ENCODE peak calls at places on chromosomes 12 and 14, in six cellular contexts. R is esophagus squamous epithelium, J is PC-3, H is suprapubic skin, G is ovary, M is gastrocnemius medialis. W is an unnamed sample. For H3K36me3, the result is how much of the 10 kb centered on the place peaks cover.

GRCh38 chr12:91663331-91663998 is 480.8 kb upstream of the DCN start:
- DNase-seq in R (no peak), J (peak), H (no peak), G (no peak), M (no peak), W (no peak)

GRCh38 chr12:89225808-89226368 is 126.4 kb downstream of the DUSP6 start:
- DNase-seq in R (no peak), J (peak), H (no peak), G (no peak), M (peak), W (no peak)

GRCh38 chr12:94660436-94660835 is 10.1 kb upstream of the TMCC3 start:
- DNase-seq in R (no peak), J (no peak), H (no peak), G (no peak), M (no peak), W (no peak)

GRCh38 chr12:30826276-30826675 is 71.5 kb upstream of the CAPRIN2 start:
- DNase-seq in R (no peak), J (no peak), H (no peak), G (no peak), M (no peak), W (no peak)

GRCh38 chr14:82963756-82964155 is 1430.1 kb upstream of the SEL1L start:
- DNase-seq in R (no peak), J (no peak), H (no peak), G (no peak), M (no peak), W (no peak)

GRCh38 chr14:80700601-80701000 is 240.9 kb downstream of the CEP128 start:
- DNase-seq in R (no peak), J (no peak), H (no peak), G (no peak), M (no peak), W (no peak)

GRCh38 chr14:69592923-69593677 is 18.3 kb upstream of the SUSD6 start:
- DNase-seq in R (no peak), J (no peak), H (no peak), G (peak), M (no peak), W (peak)

GRCh38 chr12:21336656-21337055 is 1.9 kb upstream of the SLCO1A2 start:
- DNase-seq in R (no peak), J (no peak), H (no peak), G (no peak), M (no peak), W (no peak)

GRCh38 chr12:110627500-110628195 is 13.7 kb downstream of the TCTN1 start:
- DNase-seq in R (no peak), J (no peak), H (no peak), G (no peak), M (no peak), W (no peak)

GRCh38 chr14:31172084-31172483 is 35.5 kb downstream of the HECTD1 start:
- DNase-seq in R (no peak), J (peak), H (no peak), G (no peak), M (no peak), W (no peak)

DNA sequence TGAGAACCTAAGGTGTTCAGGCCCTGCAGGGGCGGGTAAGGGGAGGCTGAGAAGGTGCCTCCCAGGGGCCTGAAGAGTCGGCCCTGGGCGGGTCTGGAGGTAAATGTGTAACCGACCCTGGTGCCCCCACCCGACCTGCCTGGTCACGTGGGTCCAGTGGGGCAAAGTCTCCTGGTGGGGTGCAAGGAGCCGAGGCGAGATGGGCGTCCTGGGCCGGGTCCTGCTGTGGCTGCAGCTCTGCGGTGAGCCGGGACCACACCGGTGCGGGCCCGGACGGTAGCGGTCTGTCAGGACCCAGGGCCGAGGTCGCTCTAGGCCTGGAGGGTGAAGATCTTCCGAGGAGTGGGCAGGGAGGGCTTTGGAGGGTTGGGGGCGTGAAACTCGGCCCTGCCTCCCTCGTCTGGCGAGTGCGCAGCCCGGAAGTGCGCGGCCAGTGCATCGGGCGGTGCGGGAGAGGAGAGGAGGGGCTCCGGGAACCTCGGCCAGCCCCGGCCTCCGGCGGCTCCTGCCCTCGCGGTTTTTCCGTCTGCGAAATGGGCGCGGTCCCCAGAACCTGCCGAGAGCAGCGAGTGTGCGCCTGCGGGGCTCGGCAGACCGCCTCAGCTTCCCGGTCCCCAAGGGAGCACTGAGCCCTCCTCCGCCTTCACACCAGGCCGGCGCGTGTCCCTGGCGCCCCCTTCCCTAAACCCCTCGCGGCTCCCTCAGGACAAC is at the start of gene AMN:
- DNase-seq in R (no peak), J (no peak), H (no peak), G (no peak), M (no peak), W (no peak)
- H3K4me3 ChIP-seq in R (peak), J (no peak), H (peak), G (no peak), M (no peak), W (peak)

DNA sequence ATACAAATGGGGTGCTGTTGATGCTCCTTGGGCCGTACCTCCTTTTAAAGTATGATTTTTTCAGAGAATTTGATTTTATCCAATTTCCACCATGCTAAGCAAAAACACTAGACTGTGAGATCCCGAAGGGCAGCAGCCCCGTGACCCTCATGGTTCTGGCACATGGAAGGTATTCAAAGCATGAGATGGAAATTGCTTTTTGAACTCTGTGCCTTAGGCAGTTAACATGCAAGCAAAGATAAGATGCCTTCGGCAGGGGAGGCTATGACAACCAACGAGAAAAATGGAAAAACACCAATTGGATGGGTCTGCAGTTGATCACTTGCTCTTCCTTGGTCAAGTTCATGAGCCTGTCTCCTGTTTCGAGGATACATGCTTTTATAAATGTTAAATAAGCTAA is 120.8 kb upstream of the DIO3 start:
- DNase-seq in R (no peak), J (no peak), H (no peak), G (no peak), M (no peak), W (no peak)
- H3K36me3 ChIP-seq in R (under half), J (under half), H (under half), G (under half), M (under half), W (under half)

GRCh38 chr14:75432406-75432805 is 4.6 kb downstream of the JDP2 start:
- DNase-seq in R (no peak), J (no peak), H (peak), G (no peak), M (no peak), W (no peak)
- H3K4me3 ChIP-seq in R (no peak), J (no peak), H (no peak), G (no peak), M (no peak), W (no peak)

GRCh38 chr12:27436029-27436428 is 10.5 kb upstream of the SMCO2 start:
- DNase-seq in R (no peak), J (peak), H (no peak), G (no peak), M (no peak), W (no peak)

GRCh38 chr12:27434673-27435565 is 11.6 kb upstream of the SMCO2 start:
- DNase-seq in R (no peak), J (peak), H (no peak), G (peak), M (no peak), W (no peak)

GRCh38 chr12:27436768-27437167 is 9.8 kb upstream of the SMCO2 start:
- DNase-seq in R (no peak), J (no peak), H (no peak), G (no peak), M (no peak), W (no peak)

GRCh38 chr12:27437839-27438238 is 8.7 kb upstream of the SMCO2 start:
- DNase-seq in R (no peak), J (no peak), H (no peak), G (no peak), M (no peak), W (no peak)
- H3K36me3 ChIP-seq in R (under half), J (under half), H (under half), G (under half), M (under half), W (under half)

GRCh38 chr12:95788637-95789036 is 1.9 kb downstream of the NTN4 start:
- DNase-seq in R (no peak), J (peak), H (no peak), G (no peak), M (no peak), W (no peak)

GRCh38 chr12:95790025-95790911 is at the start of gene NTN4:
- DNase-seq in R (no peak), J (peak), H (no peak), G (peak), M (no peak), W (peak)

GRCh38 chr12:95790912-95791849 is 617 bp upstream of the NTN4 start:
- DNase-seq in R (no peak), J (peak), H (no peak), G (peak), M (no peak), W (no peak)

GRCh38 chr12:95787274-95787814 is 3.2 kb downstream of the NTN4 start:
- DNase-seq in R (no peak), J (no peak), H (no peak), G (no peak), M (no peak), W (no peak)

DNA sequence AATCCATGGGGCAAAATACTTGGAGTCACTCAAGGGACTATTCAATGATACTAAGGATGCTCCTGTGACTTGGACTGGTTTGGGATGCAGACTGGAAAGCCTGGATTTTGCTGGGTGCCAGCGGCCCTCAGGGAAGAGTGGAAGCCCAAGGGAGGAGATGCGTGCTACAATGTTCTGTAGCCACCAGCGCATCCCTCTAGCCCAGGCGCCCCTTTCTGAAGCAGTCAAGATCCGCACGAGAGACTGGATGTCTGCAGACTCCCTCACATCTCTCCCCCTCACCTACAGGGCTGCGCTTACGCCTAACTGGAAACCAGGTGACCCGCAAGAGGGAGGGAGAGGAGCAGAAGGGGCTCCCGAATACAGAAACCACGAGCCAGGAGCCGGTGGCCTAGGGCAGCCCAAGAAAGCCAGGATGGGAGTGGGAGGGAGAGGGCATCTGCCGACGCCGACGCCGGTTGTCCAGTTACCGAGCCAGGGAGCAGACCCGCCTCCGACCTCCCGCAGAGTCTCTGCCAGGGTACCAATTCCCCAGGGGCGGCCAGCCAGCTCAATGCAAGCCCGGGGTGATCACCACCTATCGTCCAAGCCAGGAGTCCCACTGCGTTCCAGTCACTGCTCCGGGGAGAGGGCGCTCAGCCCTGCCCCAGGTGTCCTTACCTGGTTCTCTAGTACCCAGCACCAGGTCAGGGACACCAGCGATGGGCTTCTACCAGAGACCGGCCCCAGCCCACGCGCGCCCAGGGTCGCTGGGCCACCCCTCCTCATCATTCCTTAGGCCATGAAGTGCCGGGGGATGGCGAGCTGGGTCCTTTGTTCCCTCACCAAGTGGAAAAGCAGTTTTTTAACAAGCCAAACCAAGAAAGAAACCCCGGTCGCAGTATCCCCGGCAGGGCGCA is 1.2 kb downstream of the NTN4 start:
- DNase-seq in R (no peak), J (peak), H (peak), G (peak), M (no peak), W (no peak)
- H3K4me3 ChIP-seq in R (peak), J (peak), H (peak), G (peak), M (peak), W (peak)

GRCh38 chr12:105814283-105814682 is 324.5 kb downstream of the NUAK1 start:
- DNase-seq in R (no peak), J (no peak), H (no peak), G (no peak), M (no peak), W (no peak)
- H3K36me3 ChIP-seq in R (under half), J (under half), H (under half), G (under half), M (under half), W (under half)

DNA sequence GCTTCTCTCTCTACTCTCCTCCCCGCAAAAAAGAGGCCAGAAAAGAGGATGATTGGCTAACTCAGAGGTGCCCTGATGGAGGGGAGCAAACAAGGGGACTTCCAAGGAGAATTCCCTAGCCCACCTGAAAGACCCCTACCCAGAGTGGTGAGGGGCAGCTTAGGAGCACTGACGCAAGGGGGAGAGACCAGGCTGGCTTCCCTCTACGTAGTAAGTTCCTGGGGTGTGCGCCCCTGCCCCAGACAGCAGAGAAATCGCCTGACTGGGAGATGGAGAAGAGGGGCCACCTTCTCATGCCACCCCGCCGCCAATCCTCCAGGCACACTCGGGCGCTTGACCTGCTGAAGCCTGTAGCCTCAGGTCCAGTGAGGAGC is 2.1 kb upstream of the DIO3 start:
- DNase-seq in R (no peak), J (no peak), H (no peak), G (no peak), M (no peak), W (no peak)
- H3K4me3 ChIP-seq in R (peak), J (peak), H (peak), G (peak), M (peak), W (peak)

DNA sequence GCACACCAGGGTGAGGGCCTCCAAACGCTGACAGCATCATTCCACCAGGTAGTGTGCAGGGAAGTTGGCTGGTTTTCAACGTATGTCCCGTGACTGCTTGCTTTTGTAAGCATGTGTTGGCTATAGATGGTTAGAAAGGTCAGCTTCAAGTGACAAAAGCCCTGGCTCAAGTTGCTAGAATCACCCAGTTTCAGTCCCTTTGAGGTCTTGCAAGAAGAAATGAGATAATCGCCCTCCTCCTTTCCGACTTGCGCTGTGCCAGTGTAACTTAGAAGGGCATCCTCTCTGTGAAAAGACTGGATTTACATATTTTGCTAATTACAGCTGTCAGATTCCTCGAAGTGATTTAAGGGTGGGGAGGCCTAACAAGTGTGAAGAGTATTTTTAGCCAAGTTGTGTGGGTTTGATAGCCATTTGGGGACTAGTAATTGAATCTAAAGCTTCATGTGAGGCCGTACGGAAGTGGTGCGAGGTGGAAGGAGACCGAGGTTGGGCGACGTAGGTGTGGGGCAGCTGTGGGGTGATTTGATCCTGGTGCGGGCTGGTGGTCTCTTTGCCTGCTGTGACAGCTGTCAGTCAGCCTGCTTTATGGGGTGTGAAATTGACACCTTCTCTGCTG is 94.7 kb downstream of the CHST11 start:
- DNase-seq in R (no peak), J (no peak), H (no peak), G (no peak), M (no peak), W (no peak)
- H3K36me3 ChIP-seq in R (under half), J (under half), H (under half), G (under half), M (under half), W (under half)